ENCODE peak calls at places on chromosomes 6 and 20, in nine cellular contexts. One of them, this sample, is unnamed.

GRCh38 chr6:14975124-14975815 is 270.6 kb upstream of the JARID2 start:
- DNase-seq in CD8-positive, alpha-beta memory T cell: no peak
- DNase-seq in CD8-positive, alpha-beta T cell: no peak
- DNase-seq in anterior cingulate cortex: no peak
- DNase-seq in endothelial cell: no peak
- DNase-seq in NCI-H1417: no peak
- DNase-seq in H7: peak
- DNase-seq in stimulated activated CD4-positive, alpha-beta T cell treated with anti-CD3 and anti-CD28 coated beads, Interleukin-12 subunit alpha, Interleukin-12 subunit beta, amount 100 ng/mL, for 4 hours: no peak
- DNase-seq in HuH-7: no peak
- DNase-seq in this sample: no peak

GRCh38 chr20:39310363-39311037 is 348.4 kb downstream of the DHX35 start:
- DNase-seq in endothelial cell: no peak
- DNase-seq in CD8-positive, alpha-beta T cell: no peak
- DNase-seq in HuH-7: no peak
- DNase-seq in H7: peak
- DNase-seq in CD8-positive, alpha-beta memory T cell: no peak
- DNase-seq in NCI-H1417: no peak
- DNase-seq in anterior cingulate cortex: no peak
- DNase-seq in stimulated activated CD4-positive, alpha-beta T cell treated with anti-CD3 and anti-CD28 coated beads, Interleukin-12 subunit alpha, Interleukin-12 subunit beta, amount 100 ng/mL, for 4 hours: no peak
- DNase-seq in this sample: no peak

GRCh38 chr6:5084787-5085637 is at the start of gene PPP1R3G:
- DNase-seq in H7: peak
- DNase-seq in endothelial cell: peak
- DNase-seq in stimulated activated CD4-positive, alpha-beta T cell treated with anti-CD3 and anti-CD28 coated beads, Interleukin-12 subunit alpha, Interleukin-12 subunit beta, amount 100 ng/mL, for 4 hours: no peak
- DNase-seq in CD8-positive, alpha-beta memory T cell: no peak
- DNase-seq in CD8-positive, alpha-beta T cell: no peak
- DNase-seq in HuH-7: peak
- DNase-seq in NCI-H1417: no peak
- DNase-seq in anterior cingulate cortex: peak
- DNase-seq in this sample: no peak

GRCh38 chr20:53608456-53609413 is 15.1 kb upstream of the ZNF217 start:
- DNase-seq in CD8-positive, alpha-beta T cell: peak
- DNase-seq in stimulated activated CD4-positive, alpha-beta T cell treated with anti-CD3 and anti-CD28 coated beads, Interleukin-12 subunit alpha, Interleukin-12 subunit beta, amount 100 ng/mL, for 4 hours: no peak
- DNase-seq in CD8-positive, alpha-beta memory T cell: peak
- DNase-seq in H7: peak
- DNase-seq in anterior cingulate cortex: no peak
- DNase-seq in NCI-H1417: no peak
- DNase-seq in HuH-7: no peak
- DNase-seq in endothelial cell: no peak
- DNase-seq in this sample: peak

GRCh38 chr6:36874016-36874442 is 574 bp downstream of the PPIL1 start:
- DNase-seq in anterior cingulate cortex: no peak
- DNase-seq in HuH-7: no peak
- DNase-seq in CD8-positive, alpha-beta memory T cell: no peak
- DNase-seq in CD8-positive, alpha-beta T cell: no peak
- DNase-seq in NCI-H1417: no peak
- DNase-seq in endothelial cell: no peak
- DNase-seq in stimulated activated CD4-positive, alpha-beta T cell treated with anti-CD3 and anti-CD28 coated beads, Interleukin-12 subunit alpha, Interleukin-12 subunit beta, amount 100 ng/mL, for 4 hours: no peak
- DNase-seq in H7: no peak
- DNase-seq in this sample: no peak

GRCh38 chr20:64071341-64072332 is 7.7 kb downstream of the RGS19 start:
- DNase-seq in H7: no peak
- DNase-seq in CD8-positive, alpha-beta memory T cell: no peak
- DNase-seq in CD8-positive, alpha-beta T cell: no peak
- DNase-seq in endothelial cell: no peak
- DNase-seq in HuH-7: no peak
- DNase-seq in NCI-H1417: no peak
- DNase-seq in anterior cingulate cortex: no peak
- DNase-seq in stimulated activated CD4-positive, alpha-beta T cell treated with anti-CD3 and anti-CD28 coated beads, Interleukin-12 subunit alpha, Interleukin-12 subunit beta, amount 100 ng/mL, for 4 hours: no peak
- DNase-seq in this sample: no peak

GRCh38 chr6:90294614-90294988 is 2.0 kb downstream of the BACH2 start:
- DNase-seq in CD8-positive, alpha-beta memory T cell: no peak
- DNase-seq in H7: peak
- DNase-seq in stimulated activated CD4-positive, alpha-beta T cell treated with anti-CD3 and anti-CD28 coated beads, Interleukin-12 subunit alpha, Interleukin-12 subunit beta, amount 100 ng/mL, for 4 hours: no peak
- DNase-seq in NCI-H1417: peak
- DNase-seq in HuH-7: no peak
- DNase-seq in endothelial cell: no peak
- DNase-seq in anterior cingulate cortex: no peak
- DNase-seq in CD8-positive, alpha-beta T cell: peak
- DNase-seq in this sample: no peak

GRCh38 chr6:9412951-9413559 is 977.7 kb upstream of the SLC35B3 start:
- DNase-seq in anterior cingulate cortex: no peak
- DNase-seq in endothelial cell: peak
- DNase-seq in NCI-H1417: peak
- DNase-seq in stimulated activated CD4-positive, alpha-beta T cell treated with anti-CD3 and anti-CD28 coated beads, Interleukin-12 subunit alpha, Interleukin-12 subunit beta, amount 100 ng/mL, for 4 hours: no peak
- DNase-seq in CD8-positive, alpha-beta memory T cell: no peak
- DNase-seq in H7: peak
- DNase-seq in HuH-7: peak
- DNase-seq in CD8-positive, alpha-beta T cell: no peak
- DNase-seq in this sample: no peak

GRCh38 chr6:41502607-41503434 is 43.4 kb upstream of the FOXP4 start:
- DNase-seq in CD8-positive, alpha-beta T cell: no peak
- DNase-seq in anterior cingulate cortex: no peak
- DNase-seq in CD8-positive, alpha-beta memory T cell: no peak
- DNase-seq in H7: peak
- DNase-seq in HuH-7: no peak
- DNase-seq in endothelial cell: peak
- DNase-seq in NCI-H1417: no peak
- DNase-seq in stimulated activated CD4-positive, alpha-beta T cell treated with anti-CD3 and anti-CD28 coated beads, Interleukin-12 subunit alpha, Interleukin-12 subunit beta, amount 100 ng/mL, for 4 hours: no peak
- DNase-seq in this sample: peak

GRCh38 chr6:166415306-166415705 is 32.6 kb upstream of the MPC1 start:
- DNase-seq in stimulated activated CD4-positive, alpha-beta T cell treated with anti-CD3 and anti-CD28 coated beads, Interleukin-12 subunit alpha, Interleukin-12 subunit beta, amount 100 ng/mL, for 4 hours: no peak
- DNase-seq in anterior cingulate cortex: no peak
- DNase-seq in NCI-H1417: no peak
- DNase-seq in endothelial cell: no peak
- DNase-seq in H7: no peak
- DNase-seq in CD8-positive, alpha-beta T cell: peak
- DNase-seq in CD8-positive, alpha-beta memory T cell: no peak
- DNase-seq in HuH-7: no peak
- DNase-seq in this sample: no peak

GRCh38 chr6:156538875-156539660 is 238.1 kb upstream of the ARID1B start:
- DNase-seq in stimulated activated CD4-positive, alpha-beta T cell treated with anti-CD3 and anti-CD28 coated beads, Interleukin-12 subunit alpha, Interleukin-12 subunit beta, amount 100 ng/mL, for 4 hours: no peak
- DNase-seq in NCI-H1417: no peak
- DNase-seq in CD8-positive, alpha-beta T cell: no peak
- DNase-seq in H7: peak
- DNase-seq in HuH-7: no peak
- DNase-seq in endothelial cell: no peak
- DNase-seq in CD8-positive, alpha-beta memory T cell: no peak
- DNase-seq in anterior cingulate cortex: no peak
- DNase-seq in this sample: no peak

GRCh38 chr20:45087115-45087785 is 13.7 kb downstream of the KCNS1 start:
- DNase-seq in CD8-positive, alpha-beta memory T cell: no peak
- DNase-seq in endothelial cell: no peak
- DNase-seq in HuH-7: no peak
- DNase-seq in NCI-H1417: no peak
- DNase-seq in anterior cingulate cortex: no peak
- DNase-seq in CD8-positive, alpha-beta T cell: no peak
- DNase-seq in stimulated activated CD4-positive, alpha-beta T cell treated with anti-CD3 and anti-CD28 coated beads, Interleukin-12 subunit alpha, Interleukin-12 subunit beta, amount 100 ng/mL, for 4 hours: no peak
- DNase-seq in H7: no peak
- DNase-seq in this sample: no peak

GRCh38 chr6:148667395-148667794 is 79.4 kb upstream of the UST start:
- DNase-seq in endothelial cell: no peak
- DNase-seq in CD8-positive, alpha-beta T cell: no peak
- DNase-seq in anterior cingulate cortex: no peak
- DNase-seq in CD8-positive, alpha-beta memory T cell: no peak
- DNase-seq in stimulated activated CD4-positive, alpha-beta T cell treated with anti-CD3 and anti-CD28 coated beads, Interleukin-12 subunit alpha, Interleukin-12 subunit beta, amount 100 ng/mL, for 4 hours: no peak
- DNase-seq in NCI-H1417: no peak
- DNase-seq in H7: no peak
- DNase-seq in HuH-7: no peak
- DNase-seq in this sample: no peak

GRCh38 chr20:35823937-35824336 is 52.1 kb downstream of the PHF20 start:
- DNase-seq in NCI-H1417: no peak
- DNase-seq in anterior cingulate cortex: no peak
- DNase-seq in endothelial cell: no peak
- DNase-seq in CD8-positive, alpha-beta memory T cell: no peak
- DNase-seq in stimulated activated CD4-positive, alpha-beta T cell treated with anti-CD3 and anti-CD28 coated beads, Interleukin-12 subunit alpha, Interleukin-12 subunit beta, amount 100 ng/mL, for 4 hours: no peak
- DNase-seq in CD8-positive, alpha-beta T cell: no peak
- DNase-seq in HuH-7: no peak
- DNase-seq in H7: no peak
- DNase-seq in this sample: no peak

GRCh38 chr6:17429381-17430061 is 36.1 kb downstream of the CAP2 start:
- DNase-seq in H7: no peak
- DNase-seq in stimulated activated CD4-positive, alpha-beta T cell treated with anti-CD3 and anti-CD28 coated beads, Interleukin-12 subunit alpha, Interleukin-12 subunit beta, amount 100 ng/mL, for 4 hours: no peak
- DNase-seq in CD8-positive, alpha-beta memory T cell: no peak
- DNase-seq in CD8-positive, alpha-beta T cell: no peak
- DNase-seq in endothelial cell: no peak
- DNase-seq in NCI-H1417: peak
- DNase-seq in HuH-7: no peak
- DNase-seq in anterior cingulate cortex: no peak
- DNase-seq in this sample: no peak

GRCh38 chr6:73652637-73653570 is 888 bp downstream of the SLC17A5 start:
- DNase-seq in CD8-positive, alpha-beta memory T cell: peak
- DNase-seq in anterior cingulate cortex: peak
- DNase-seq in endothelial cell: peak
- DNase-seq in H7: peak
- DNase-seq in NCI-H1417: peak
- DNase-seq in HuH-7: peak
- DNase-seq in CD8-positive, alpha-beta T cell: peak
- DNase-seq in stimulated activated CD4-positive, alpha-beta T cell treated with anti-CD3 and anti-CD28 coated beads, Interleukin-12 subunit alpha, Interleukin-12 subunit beta, amount 100 ng/mL, for 4 hours: peak
- DNase-seq in this sample: peak

GRCh38 chr6:75272145-75272840 is 12.3 kb downstream of the TMEM30A start:
- DNase-seq in endothelial cell: no peak
- DNase-seq in HuH-7: no peak
- DNase-seq in anterior cingulate cortex: no peak
- DNase-seq in CD8-positive, alpha-beta memory T cell: no peak
- DNase-seq in NCI-H1417: no peak
- DNase-seq in stimulated activated CD4-positive, alpha-beta T cell treated with anti-CD3 and anti-CD28 coated beads, Interleukin-12 subunit alpha, Interleukin-12 subunit beta, amount 100 ng/mL, for 4 hours: no peak
- DNase-seq in H7: no peak
- DNase-seq in CD8-positive, alpha-beta T cell: no peak
- DNase-seq in this sample: no peak

GRCh38 chr6:142746524-142746923 is 198.5 kb downstream of the HIVEP2 start:
- DNase-seq in anterior cingulate cortex: peak
- DNase-seq in endothelial cell: peak
- DNase-seq in H7: peak
- DNase-seq in CD8-positive, alpha-beta memory T cell: peak
- DNase-seq in stimulated activated CD4-positive, alpha-beta T cell treated with anti-CD3 and anti-CD28 coated beads, Interleukin-12 subunit alpha, Interleukin-12 subunit beta, amount 100 ng/mL, for 4 hours: no peak
- DNase-seq in HuH-7: peak
- DNase-seq in NCI-H1417: peak
- DNase-seq in CD8-positive, alpha-beta T cell: peak
- DNase-seq in this sample: peak

GRCh38 chr6:141890661-141891060 is 242.1 kb upstream of the GJE1 start:
- DNase-seq in HuH-7: no peak
- DNase-seq in anterior cingulate cortex: no peak
- DNase-seq in CD8-positive, alpha-beta T cell: no peak
- DNase-seq in endothelial cell: no peak
- DNase-seq in CD8-positive, alpha-beta memory T cell: no peak
- DNase-seq in stimulated activated CD4-positive, alpha-beta T cell treated with anti-CD3 and anti-CD28 coated beads, Interleukin-12 subunit alpha, Interleukin-12 subunit beta, amount 100 ng/mL, for 4 hours: no peak
- DNase-seq in NCI-H1417: no peak
- DNase-seq in H7: no peak
- DNase-seq in this sample: no peak

GRCh38 chr6:117531346-117531745 is 48.9 kb downstream of the DCBLD1 start:
- DNase-seq in endothelial cell: no peak
- DNase-seq in anterior cingulate cortex: no peak
- DNase-seq in CD8-positive, alpha-beta T cell: no peak
- DNase-seq in stimulated activated CD4-positive, alpha-beta T cell treated with anti-CD3 and anti-CD28 coated beads, Interleukin-12 subunit alpha, Interleukin-12 subunit beta, amount 100 ng/mL, for 4 hours: no peak
- DNase-seq in HuH-7: no peak
- DNase-seq in CD8-positive, alpha-beta memory T cell: no peak
- DNase-seq in NCI-H1417: no peak
- DNase-seq in H7: no peak
- DNase-seq in this sample: no peak

GRCh38 chr6:50381106-50381415 is 331.3 kb upstream of the DEFB112 start:
- DNase-seq in CD8-positive, alpha-beta T cell: no peak
- DNase-seq in endothelial cell: peak
- DNase-seq in stimulated activated CD4-positive, alpha-beta T cell treated with anti-CD3 and anti-CD28 coated beads, Interleukin-12 subunit alpha, Interleukin-12 subunit beta, amount 100 ng/mL, for 4 hours: no peak
- DNase-seq in NCI-H1417: no peak
- DNase-seq in HuH-7: no peak
- DNase-seq in H7: peak
- DNase-seq in CD8-positive, alpha-beta memory T cell: no peak
- DNase-seq in anterior cingulate cortex: no peak
- DNase-seq in this sample: no peak

GRCh38 chr6:157411368-157411767 is 30.4 kb downstream of the ZDHHC14 start:
- DNase-seq in stimulated activated CD4-positive, alpha-beta T cell treated with anti-CD3 and anti-CD28 coated beads, Interleukin-12 subunit alpha, Interleukin-12 subunit beta, amount 100 ng/mL, for 4 hours: no peak
- DNase-seq in NCI-H1417: no peak
- DNase-seq in HuH-7: no peak
- DNase-seq in CD8-positive, alpha-beta memory T cell: no peak
- DNase-seq in anterior cingulate cortex: no peak
- DNase-seq in CD8-positive, alpha-beta T cell: no peak
- DNase-seq in H7: no peak
- DNase-seq in endothelial cell: no peak
- DNase-seq in this sample: no peak

GRCh38 chr6:169976301-169977081 is 225.1 kb downstream of the ERMARD start:
- DNase-seq in NCI-H1417: no peak
- DNase-seq in anterior cingulate cortex: no peak
- DNase-seq in stimulated activated CD4-positive, alpha-beta T cell treated with anti-CD3 and anti-CD28 coated beads, Interleukin-12 subunit alpha, Interleukin-12 subunit beta, amount 100 ng/mL, for 4 hours: no peak
- DNase-seq in CD8-positive, alpha-beta memory T cell: no peak
- DNase-seq in endothelial cell: no peak
- DNase-seq in H7: no peak
- DNase-seq in HuH-7: no peak
- DNase-seq in CD8-positive, alpha-beta T cell: no peak
- DNase-seq in this sample: no peak

GRCh38 chr6:137731960-137732616 is 135.0 kb upstream of the TNFAIP3 start:
- DNase-seq in NCI-H1417: no peak
- DNase-seq in endothelial cell: no peak
- DNase-seq in CD8-positive, alpha-beta T cell: no peak
- DNase-seq in stimulated activated CD4-positive, alpha-beta T cell treated with anti-CD3 and anti-CD28 coated beads, Interleukin-12 subunit alpha, Interleukin-12 subunit beta, amount 100 ng/mL, for 4 hours: no peak
- DNase-seq in CD8-positive, alpha-beta memory T cell: no peak
- DNase-seq in anterior cingulate cortex: no peak
- DNase-seq in HuH-7: no peak
- DNase-seq in H7: no peak
- DNase-seq in this sample: no peak

GRCh38 chr6:1162367-1163275 is 149.3 kb upstream of the FOXQ1 start:
- DNase-seq in anterior cingulate cortex: no peak
- DNase-seq in CD8-positive, alpha-beta memory T cell: no peak
- DNase-seq in NCI-H1417: no peak
- DNase-seq in CD8-positive, alpha-beta T cell: no peak
- DNase-seq in endothelial cell: no peak
- DNase-seq in HuH-7: no peak
- DNase-seq in stimulated activated CD4-positive, alpha-beta T cell treated with anti-CD3 and anti-CD28 coated beads, Interleukin-12 subunit alpha, Interleukin-12 subunit beta, amount 100 ng/mL, for 4 hours: no peak
- DNase-seq in H7: no peak
- DNase-seq in this sample: no peak

GRCh38 chr6:142907544-142907943 is 37.4 kb downstream of the HIVEP2 start:
- DNase-seq in anterior cingulate cortex: no peak
- DNase-seq in NCI-H1417: no peak
- DNase-seq in CD8-positive, alpha-beta T cell: no peak
- DNase-seq in HuH-7: no peak
- DNase-seq in H7: no peak
- DNase-seq in endothelial cell: no peak
- DNase-seq in CD8-positive, alpha-beta memory T cell: peak
- DNase-seq in stimulated activated CD4-positive, alpha-beta T cell treated with anti-CD3 and anti-CD28 coated beads, Interleukin-12 subunit alpha, Interleukin-12 subunit beta, amount 100 ng/mL, for 4 hours: no peak
- DNase-seq in this sample: no peak

GRCh38 chr6:36382976-36383375 is 4.5 kb downstream of the ETV7 start:
- DNase-seq in stimulated activated CD4-positive, alpha-beta T cell treated with anti-CD3 and anti-CD28 coated beads, Interleukin-12 subunit alpha, Interleukin-12 subunit beta, amount 100 ng/mL, for 4 hours: no peak
- DNase-seq in endothelial cell: no peak
- DNase-seq in HuH-7: no peak
- DNase-seq in NCI-H1417: no peak
- DNase-seq in CD8-positive, alpha-beta memory T cell: no peak
- DNase-seq in H7: no peak
- DNase-seq in anterior cingulate cortex: no peak
- DNase-seq in CD8-positive, alpha-beta T cell: no peak
- DNase-seq in this sample: no peak

This sample was measured in ecto neural progenitor cell.